ENCODE peak calls at places on chromosomes 5 and 9, in nine cellular contexts. D is neural progenitor cell, E is body of pancreas, T is transverse colon, H is fibroblast of the aortic adventitia, O is upper lobe of right lung, S is brain microvascular endothelial cell, M is mammary epithelial cell, X is thoracic aorta. N is an unnamed sample.

GRCh38 chr9:78533500-78533899 is 236.6 kb downstream of the PSAT1 start:
- DNase-seq in D (no peak), E (no peak), T (no peak), H (no peak), O (no peak), S (no peak), M (no peak), X (no peak), N (no peak)

GRCh38 chr5:112977440-112977861 is 853 bp downstream of the DCP2 start:
- DNase-seq in D (no peak), E (no peak), T (no peak), H (peak), O (no peak), S (no peak), M (no peak), X (no peak), N (no peak)

GRCh38 chr5:173573126-173573960 is 43.1 kb downstream of the BOD1 start:
- DNase-seq in D (peak), E (peak), T (peak), H (peak), O (peak), S (peak), M (peak), X (no peak), N (peak)

GRCh38 chr9:19185191-19185590 is 45.3 kb upstream of the DENND4C start:
- DNase-seq in D (no peak), E (no peak), T (no peak), H (no peak), O (no peak), S (no peak), M (no peak), X (no peak), N (no peak)

GRCh38 chr9:109452761-109453160 is 45.3 kb downstream of the PTPN3 start:
- DNase-seq in D (no peak), E (no peak), T (no peak), H (peak), O (no peak), S (peak), M (peak), X (no peak), N (peak)

GRCh38 chr5:376951-377325 is 55.4 kb downstream of the AHRR start:
- DNase-seq in D (no peak), E (no peak), T (peak), H (no peak), O (no peak), S (no peak), M (no peak), X (no peak), N (no peak)

GRCh38 chr9:98978231-98978681 is 34.5 kb downstream of the COL15A1 start:
- DNase-seq in D (peak), E (no peak), T (no peak), H (no peak), O (no peak), S (no peak), M (no peak), X (no peak), N (peak)

GRCh38 chr9:107733530-107733907 is 243.9 kb upstream of the KLF4 start:
- DNase-seq in D (no peak), E (no peak), T (peak), H (peak), O (no peak), S (no peak), M (no peak), X (no peak), N (peak)

GRCh38 chr5:54883374-54884194 is 101.8 kb downstream of the ESM1 start:
- DNase-seq in D (peak), E (peak), T (peak), H (peak), O (peak), S (no peak), M (no peak), X (no peak), N (peak)

GRCh38 chr9:70013598-70014196 is 30.0 kb upstream of the MAMDC2 start:
- DNase-seq in D (no peak), E (no peak), T (no peak), H (peak), O (no peak), S (no peak), M (peak), X (no peak), N (peak)

GRCh38 chr5:119339965-119340364 is 15.9 kb upstream of the TNFAIP8 start:
- DNase-seq in D (no peak), E (no peak), T (no peak), H (no peak), O (no peak), S (no peak), M (no peak), X (no peak), N (no peak)

GRCh38 chr5:40428129-40428528 is 251.6 kb upstream of the PTGER4 start:
- DNase-seq in D (no peak), E (no peak), T (no peak), H (peak), O (no peak), S (peak), M (peak), X (no peak), N (peak)

GRCh38 chr9:94973491-94973941 is 247.0 kb downstream of the AOPEP start:
- DNase-seq in D (no peak), E (no peak), T (no peak), H (peak), O (no peak), S (peak), M (no peak), X (no peak), N (peak)

GRCh38 chr9:100408541-100409175 is 18.3 kb upstream of the MSANTD3 start:
- DNase-seq in D (no peak), E (no peak), T (no peak), H (no peak), O (no peak), S (no peak), M (no peak), X (no peak), N (no peak)

GRCh38 chr9:34047864-34048729 is 590 bp downstream of the UBAP2 start:
- DNase-seq in D (peak), E (peak), T (peak), H (no peak), O (peak), S (no peak), M (peak), X (no peak), N (no peak)

GRCh38 chr5:90334746-90335145 is 74.8 kb downstream of the CETN3 start:
- DNase-seq in D (no peak), E (no peak), T (no peak), H (no peak), O (no peak), S (no peak), M (no peak), X (no peak), N (peak)

GRCh38 chr5:162268694-162269481 is 201.3 kb downstream of the GABRG2 start:
- DNase-seq in D (no peak), E (no peak), T (no peak), H (no peak), O (no peak), S (no peak), M (no peak), X (no peak), N (no peak)

GRCh38 chr5:172005708-172006377 is 595 bp downstream of the FBXW11 start:
- DNase-seq in D (peak), E (peak), T (peak), H (no peak), O (peak), S (peak), M (peak), X (no peak), N (no peak)

GRCh38 chr9:91033270-91033669 is 231.7 kb downstream of the SYK start:
- DNase-seq in D (no peak), E (no peak), T (no peak), H (no peak), O (no peak), S (no peak), M (no peak), X (no peak), N (no peak)
- TF ChIP-seq CTCF in D (no peak), E (no peak), T (no peak), H (no peak), O (no peak), S (no peak), M (no peak), X (no peak), N (no peak)

GRCh38 chr5:76954383-76954763 is 1.5 kb downstream of the CRHBP start:
- DNase-seq in D (peak), E (no peak), T (no peak), H (no peak), O (no peak), S (no peak), M (no peak), X (no peak), N (no peak)
- H3K4me3 ChIP-seq in D (peak), E (no peak), T (no peak), H (no peak), O (peak), S (peak), M (no peak), X (peak), N (no peak)

GRCh38 chr5:154943527-154943926 is 2.7 kb downstream of the MRPL22 start:
- DNase-seq in D (no peak), E (no peak), T (no peak), H (no peak), O (no peak), S (no peak), M (no peak), X (no peak), N (no peak)

GRCh38 chr5:154948313-154948712 is 7.4 kb downstream of the MRPL22 start:
- DNase-seq in D (no peak), E (no peak), T (no peak), H (no peak), O (no peak), S (no peak), M (no peak), X (no peak), N (no peak)

GRCh38 chr5:154944716-154945115 is 3.8 kb downstream of the MRPL22 start:
- DNase-seq in D (no peak), E (no peak), T (no peak), H (no peak), O (no peak), S (no peak), M (no peak), X (no peak), N (no peak)

GRCh38 chr5:154947778-154948177 is 6.9 kb downstream of the MRPL22 start:
- DNase-seq in D (no peak), E (no peak), T (no peak), H (no peak), O (no peak), S (no peak), M (no peak), X (no peak), N (no peak)

GRCh38 chr5:154945695-154946301 is 4.9 kb downstream of the MRPL22 start:
- DNase-seq in D (peak), E (no peak), T (no peak), H (peak), O (no peak), S (no peak), M (no peak), X (no peak), N (peak)
- TF ChIP-seq CTCF in D (peak), E (peak), T (peak), H (peak), O (peak), S (peak), M (peak), X (peak), N (peak)

GRCh38 chr5:148084269-148084668 is 20.5 kb downstream of the SPINK5 start:
- DNase-seq in D (no peak), E (no peak), T (no peak), H (no peak), O (no peak), S (no peak), M (no peak), X (no peak), N (no peak)
- H3K4me3 ChIP-seq in D (no peak), E (no peak), T (no peak), H (no peak), O (no peak), S (no peak), M (no peak), X (no peak), N (no peak)

DNA sequence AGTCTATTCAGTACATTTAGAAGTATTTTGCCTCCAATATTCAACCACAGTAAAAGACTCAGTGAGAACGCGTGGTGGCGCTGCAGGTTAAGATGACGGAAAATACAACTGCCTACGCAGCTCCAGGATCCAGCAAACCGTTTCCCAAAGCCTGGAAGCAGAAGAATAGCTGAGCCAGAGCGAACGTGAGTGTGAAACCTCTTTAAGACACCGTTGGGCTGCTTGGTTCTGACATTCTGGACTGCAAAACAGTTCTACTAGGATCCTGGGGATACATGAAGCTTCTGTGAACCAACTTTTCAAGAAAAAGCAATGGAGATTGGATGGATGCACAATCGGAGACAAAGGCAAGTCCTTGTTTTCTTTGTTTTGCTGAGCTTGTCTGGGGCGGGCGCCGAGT is at the start of gene PCDHB16:
- DNase-seq in D (peak), E (peak), T (no peak), H (peak), O (no peak), S (no peak), M (peak), X (no peak), N (peak)
- TF ChIP-seq CTCF in D (peak), E (peak), T (peak), H (peak), O (peak), S (no peak), M (peak), X (peak), N (no peak)

DNA sequence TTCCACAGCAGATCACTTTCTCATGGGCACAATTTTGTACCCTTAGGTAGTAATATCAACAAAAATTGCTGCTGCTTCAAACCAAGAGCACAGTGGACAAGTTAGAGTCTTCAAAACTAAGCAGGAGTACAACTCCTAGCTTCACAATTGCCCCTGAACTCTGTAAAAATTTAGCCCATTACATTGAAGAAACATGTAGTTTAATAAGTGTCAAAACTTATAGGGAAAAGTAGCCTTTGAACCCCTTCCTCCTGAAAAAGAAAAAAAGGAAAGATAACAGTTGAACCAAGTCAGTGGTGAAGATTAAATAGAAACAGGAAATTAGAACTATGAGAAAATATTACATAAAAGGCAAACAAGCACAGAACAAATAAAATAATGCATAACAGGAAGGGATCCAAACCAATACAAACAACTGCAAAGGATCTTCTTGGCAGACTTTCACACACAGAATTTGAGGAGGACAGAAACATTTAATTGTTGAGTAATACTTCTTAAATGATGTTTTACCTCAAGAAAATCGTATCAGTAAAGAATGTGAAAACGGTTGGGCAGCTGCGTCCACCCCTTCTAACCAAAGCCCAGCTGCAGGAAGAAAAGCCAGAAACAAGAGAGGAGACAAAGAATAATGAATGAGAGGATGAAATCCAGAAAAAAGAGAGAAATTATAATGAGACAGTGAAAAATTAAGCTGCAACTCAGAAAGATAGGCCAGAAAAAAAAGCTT is 636.0 kb downstream of the NR2F1-AS1 start:
- DNase-seq in D (peak), E (no peak), T (no peak), H (peak), O (no peak), S (peak), M (no peak), X (no peak), N (peak)
- H3K4me3 ChIP-seq in D (no peak), E (no peak), T (no peak), H (no peak), O (no peak), S (no peak), M (no peak), X (no peak), N (no peak)

GRCh38 chr5:31208043-31208442 is 14.6 kb downstream of the CDH6 start:
- DNase-seq in D (no peak), E (no peak), T (no peak), H (no peak), O (no peak), S (no peak), M (no peak), X (no peak), N (no peak)

GRCh38 chr5:31209341-31209740 is 15.9 kb downstream of the CDH6 start:
- DNase-seq in D (no peak), E (no peak), T (no peak), H (no peak), O (no peak), S (no peak), M (no peak), X (no peak), N (no peak)

DNA sequence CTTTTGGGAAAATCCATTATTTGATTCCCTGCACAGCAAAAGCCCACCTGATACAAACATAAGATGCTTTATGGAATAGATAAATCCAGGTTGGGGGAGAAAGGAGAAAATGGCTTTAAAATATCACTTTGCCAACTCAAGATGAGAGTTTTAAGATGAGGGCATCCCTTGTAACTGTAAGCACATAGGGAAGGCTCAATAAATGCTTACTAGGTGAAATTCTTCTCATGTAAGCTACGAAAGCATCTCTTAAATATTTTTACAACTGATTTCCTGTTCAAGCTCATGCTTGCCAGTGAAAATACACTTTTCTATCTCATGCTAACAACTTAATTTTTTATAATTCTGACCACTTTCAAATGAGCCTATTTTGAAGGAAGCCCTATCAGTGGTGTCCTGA is 11.5 kb downstream of the CDH6 start:
- DNase-seq in D (no peak), E (no peak), T (no peak), H (no peak), O (no peak), S (no peak), M (no peak), X (no peak), N (no peak)
- TF ChIP-seq CTCF in D (no peak), E (no peak), T (no peak), H (no peak), O (no peak), S (no peak), M (no peak), X (no peak), N (no peak)

N was measured in fibroblast of pulmonary artery.